ENCODE peak calls at places on chromosomes 7 and 10, in seven cellular contexts. J, M, Q, O, L, P and I are unnamed samples.

GRCh38 chr7:78605131-78605530 is 806.6 kb downstream of the PHTF2 start:
- DNase-seq in Q (no peak), P (no peak), J (no peak), O (no peak), M (no peak), L (no peak), I (no peak)

GRCh38 chr7:15555385-15555859 is 6.4 kb downstream of the AGMO start:
- DNase-seq in J (no peak), M (peak), O (no peak), Q (no peak), L (no peak), P (no peak), I (no peak)

GRCh38 chr10:109977382-109977806 is 30.4 kb upstream of the ADD3 start:
- DNase-seq in L (no peak), Q (peak), J (peak), O (no peak), P (no peak), M (no peak), I (no peak)

GRCh38 chr7:4073052-4073451 is 609.0 kb upstream of the FOXK1 start:
- DNase-seq in L (no peak), J (no peak), M (no peak), Q (no peak), O (no peak), P (no peak), I (no peak)

GRCh38 chr10:4111593-4111992 is 326.6 kb upstream of the KLF6 start:
- DNase-seq in P (no peak), J (no peak), M (peak), Q (no peak), O (no peak), L (no peak), I (no peak)

GRCh38 chr7:83918142-83918541 is 269.2 kb upstream of the SEMA3E start:
- DNase-seq in M (no peak), O (no peak), P (no peak), L (no peak), Q (no peak), J (no peak), I (no peak)

GRCh38 chr7:21137640-21138039 is 290.2 kb upstream of the SP4 start:
- DNase-seq in L (no peak), P (no peak), Q (no peak), J (no peak), O (no peak), M (no peak), I (no peak)

GRCh38 chr10:69367469-69367868 is 49.2 kb downstream of the TACR2 start:
- DNase-seq in L (no peak), O (no peak), Q (no peak), M (no peak), J (no peak), P (no peak), I (no peak)

GRCh38 chr10:89540550-89540949 is 5.2 kb upstream of the SLC16A12 start:
- DNase-seq in J (no peak), O (no peak), Q (no peak), P (no peak), L (no peak), M (no peak), I (no peak)

GRCh38 chr7:119720541-119720940 is 552.4 kb upstream of the KCND2 start:
- DNase-seq in P (no peak), J (no peak), L (no peak), M (peak), O (no peak), Q (no peak), I (no peak)

GRCh38 chr7:110480964-110481363 is 610.0 kb upstream of the LRRN3 start:
- DNase-seq in L (no peak), P (no peak), Q (no peak), J (no peak), O (no peak), M (no peak), I (no peak)

GRCh38 chr7:36746347-36746746 is 22.1 kb upstream of the AOAH start:
- DNase-seq in J (no peak), L (no peak), M (no peak), O (no peak), Q (no peak), P (no peak), I (no peak)

GRCh38 chr10:94108200-94108599 is 114.5 kb downstream of the PLCE1 start:
- DNase-seq in J (no peak), O (no peak), Q (no peak), M (no peak), P (no peak), L (no peak), I (no peak)

GRCh38 chr10:71548494-71548846 is 151.8 kb downstream of the CDH23 start:
- DNase-seq in P (peak), L (no peak), O (no peak), Q (no peak), J (no peak), M (no peak), I (peak)

GRCh38 chr10:88196298-88196697 is 332.9 kb downstream of the PTEN start:
- DNase-seq in Q (no peak), P (no peak), M (no peak), L (no peak), J (no peak), O (no peak), I (no peak)

GRCh38 chr7:63521-64021 is 128.8 kb upstream of the FAM20C start:
- DNase-seq in J (no peak), P (no peak), O (peak), M (no peak), Q (no peak), L (peak), I (no peak)

GRCh38 chr10:102230264-102230860 is 4.3 kb downstream of the ELOVL3 start:
- DNase-seq in J (peak), P (peak), L (peak), Q (no peak), M (peak), O (no peak), I (no peak)

GRCh38 chr7:98223898-98224700 is 12.9 kb downstream of the BHLHA15 start:
- DNase-seq in L (peak), Q (no peak), P (no peak), M (no peak), O (no peak), J (peak), I (no peak)

GRCh38 chr10:18659784-18660561 is 742 bp downstream of the ARL5B start:
- DNase-seq in P (peak), M (no peak), L (no peak), Q (no peak), O (no peak), J (no peak), I (peak)

GRCh38 chr10:67629461-67629971 is 66.5 kb downstream of the CTNNA3 start:
- DNase-seq in L (no peak), P (peak), J (no peak), Q (no peak), O (no peak), M (peak), I (no peak)

GRCh38 chr7:17136156-17136555 is 162.3 kb upstream of the AHR start:
- DNase-seq in Q (no peak), O (no peak), P (no peak), J (no peak), M (no peak), L (no peak), I (no peak)

GRCh38 chr10:118590334-118590733 is 5.1 kb downstream of the PRLHR start:
- DNase-seq in M (no peak), Q (no peak), L (no peak), J (no peak), P (no peak), O (no peak), I (no peak)

GRCh38 chr10:1374501-1374900 is 318.3 kb downstream of the WDR37 start:
- DNase-seq in M (no peak), O (no peak), Q (no peak), J (no peak), P (no peak), L (no peak), I (no peak)

GRCh38 chr10:1163204-1163660 is 107.0 kb downstream of the WDR37 start:
- DNase-seq in J (peak), L (peak), M (no peak), O (no peak), Q (peak), P (no peak), I (no peak)

GRCh38 chr10:31751401-31752080 is 177.1 kb downstream of the ARHGAP12 start:
- DNase-seq in M (no peak), Q (peak), J (no peak), L (no peak), O (no peak), P (no peak), I (no peak)

DNA sequence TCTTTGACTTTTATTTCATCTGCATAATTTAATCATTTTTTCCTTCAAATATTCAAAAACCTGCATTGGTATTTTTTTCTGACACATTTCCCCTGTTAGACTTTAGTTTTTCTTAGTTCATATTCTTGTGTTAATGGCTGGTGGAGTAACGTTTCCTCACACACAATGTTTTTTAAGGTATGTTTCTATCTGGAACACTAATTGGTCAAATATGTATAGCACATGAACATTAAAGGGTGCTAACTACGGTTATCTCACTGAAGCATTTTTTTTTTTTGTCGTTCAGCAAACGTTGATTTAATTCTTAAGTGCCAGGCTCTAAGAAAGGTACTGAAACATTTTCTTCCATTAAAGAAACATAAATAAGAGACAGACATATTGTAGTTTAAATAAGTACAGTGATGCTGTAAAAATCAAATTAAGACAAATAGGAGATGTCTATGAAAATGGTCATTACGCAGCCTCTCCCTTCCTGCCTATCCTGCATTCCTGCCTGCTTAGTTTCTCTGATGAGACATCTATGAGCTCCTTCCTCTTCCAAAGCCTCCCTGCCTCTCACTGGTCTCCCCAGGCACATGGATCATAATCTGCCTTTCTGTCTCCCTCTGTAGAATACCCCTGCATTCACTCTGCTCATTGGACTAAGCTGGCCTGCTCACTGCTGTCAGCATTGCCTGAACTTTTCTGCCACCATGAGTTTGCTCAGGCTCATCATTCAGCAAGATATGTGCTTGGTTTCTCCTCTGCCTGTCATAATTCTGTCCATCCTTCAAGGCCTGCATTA is 87.9 kb downstream of the PTPRZ1 start:
- DNase-seq in Q (no peak), O (no peak), P (no peak), J (no peak), M (peak), L (no peak), I (no peak)
- TF ChIP-seq CTCF in Q (no peak), O (no peak), P (no peak), J (no peak), M (no peak), L (no peak), I (no peak)

GRCh38 chr7:105589221-105590077 is 8.2 kb upstream of the EFCAB10 start:
- DNase-seq in Q (peak), P (peak), M (peak), L (no peak), O (no peak), J (no peak), I (peak)

GRCh38 chr7:105596866-105597265 is 15.6 kb upstream of the EFCAB10 start:
- DNase-seq in P (no peak), L (no peak), Q (no peak), J (no peak), O (no peak), M (no peak), I (no peak)

GRCh38 chr7:105591522-105591921 is 10.2 kb upstream of the EFCAB10 start:
- DNase-seq in O (no peak), L (no peak), J (no peak), M (peak), P (no peak), Q (no peak), I (no peak)

GRCh38 chr7:105590793-105591192 is 9.5 kb upstream of the EFCAB10 start:
- DNase-seq in Q (no peak), J (no peak), M (no peak), P (no peak), L (no peak), O (no peak), I (no peak)

DNA sequence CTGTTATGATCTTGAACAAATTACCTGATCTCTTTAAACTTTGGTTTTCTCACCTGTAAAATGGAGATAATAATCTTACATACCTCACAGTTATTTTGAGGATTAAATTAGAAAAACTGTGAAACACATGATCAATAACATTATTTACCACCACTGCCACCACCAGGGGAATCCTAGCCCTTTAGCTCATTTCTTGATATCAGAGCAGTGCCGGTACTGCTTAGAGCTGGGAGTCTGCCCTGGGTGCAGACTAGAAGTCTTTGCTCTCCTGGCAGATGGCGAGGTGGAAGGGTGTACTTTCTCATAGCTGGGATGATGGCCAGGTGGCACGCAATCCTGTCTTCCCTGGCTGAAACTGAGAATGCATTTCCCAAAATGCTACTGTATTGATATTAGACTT is 12.7 kb upstream of the EFCAB10 start:
- DNase-seq in O (no peak), P (peak), M (no peak), J (no peak), L (no peak), Q (no peak), I (no peak)
- TF ChIP-seq CTCF in O (no peak), P (no peak), M (no peak), J (no peak), L (no peak), Q (no peak), I (no peak)

GRCh38 chr10:27784272-27784671 is 38.7 kb upstream of the MKX start:
- DNase-seq in M (no peak), P (no peak), Q (no peak), J (no peak), L (no peak), O (no peak), I (no peak)

GRCh38 chr10:27779462-27779861 is 33.8 kb upstream of the MKX start:
- DNase-seq in L (no peak), M (no peak), Q (no peak), J (no peak), P (no peak), O (no peak), I (no peak)

GRCh38 chr10:27783660-27784059 is 38.0 kb upstream of the MKX start:
- DNase-seq in P (peak), O (no peak), L (no peak), Q (no peak), M (peak), J (no peak), I (no peak)
- TF ChIP-seq CTCF in P (peak), O (no peak), L (no peak), Q (peak), M (peak), J (no peak), I (no peak)

DNA sequence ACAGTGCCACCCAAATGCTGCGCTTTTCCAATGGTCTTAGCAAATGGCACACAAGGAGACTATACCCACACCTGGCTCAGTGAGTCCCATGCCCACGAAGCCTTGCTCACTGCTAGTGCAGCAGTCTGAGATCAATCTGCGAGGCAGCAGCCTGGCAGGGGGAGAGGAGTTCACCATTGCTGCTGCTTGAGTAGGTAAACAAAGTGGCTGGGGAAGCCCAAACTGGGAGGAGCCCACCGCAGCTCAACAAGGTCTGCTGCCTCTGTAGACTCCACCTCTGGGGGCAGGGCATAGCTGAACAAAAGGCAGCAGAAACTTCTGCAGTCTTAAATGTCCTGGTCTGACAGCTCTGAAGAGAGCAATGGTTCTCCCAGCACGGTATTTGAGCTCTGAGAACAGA is 891.2 kb downstream of the PCDH15 start:
- DNase-seq in Q (no peak), O (no peak), P (peak), J (no peak), M (no peak), L (no peak), I (no peak)
- TF ChIP-seq CTCF in Q (no peak), O (no peak), P (no peak), J (no peak), M (no peak), L (no peak), I (no peak)

GRCh38 chr10:49187044-49187484 is 1.1 kb downstream of the TMEM273 start:
- DNase-seq in M (peak), P (no peak), J (no peak), L (peak), Q (no peak), O (no peak), I (no peak)

GRCh38 chr10:49185213-49185612 is 3.0 kb downstream of the TMEM273 start:
- DNase-seq in Q (no peak), J (no peak), L (no peak), M (no peak), O (no peak), P (no peak), I (no peak)

GRCh38 chr10:49186613-49187012 is 1.6 kb downstream of the TMEM273 start:
- DNase-seq in J (no peak), M (no peak), Q (no peak), O (no peak), L (no peak), P (no peak), I (no peak)

GRCh38 chr10:49189422-49189821 is 1.2 kb upstream of the TMEM273 start:
- DNase-seq in O (no peak), P (no peak), L (peak), J (no peak), M (no peak), Q (no peak), I (no peak)

GRCh38 chr10:49187950-49188761 is at the start of gene TMEM273:
- DNase-seq in P (peak), J (peak), Q (peak), M (peak), O (no peak), L (peak), I (peak)
- TF ChIP-seq CTCF in P (no peak), J (peak), Q (no peak), M (no peak), O (no peak), L (no peak), I (no peak)

GRCh38 chr10:66586073-66586472 is 339.8 kb upstream of the LRRTM3 start:
- DNase-seq in L (no peak), P (no peak), M (no peak), J (no peak), O (no peak), Q (no peak), I (no peak)
- TF ChIP-seq CTCF in L (no peak), P (no peak), M (no peak), J (no peak), O (no peak), Q (no peak), I (no peak)

GRCh38 chr7:6340241-6340640 is 67.8 kb upstream of the CYTH3 start:
- DNase-seq in M (no peak), P (no peak), O (no peak), J (no peak), L (no peak), Q (no peak), I (no peak)

GRCh38 chr7:6344278-6344677 is 71.9 kb upstream of the CYTH3 start:
- DNase-seq in P (no peak), O (no peak), J (no peak), L (no peak), M (no peak), Q (no peak), I (no peak)

DNA sequence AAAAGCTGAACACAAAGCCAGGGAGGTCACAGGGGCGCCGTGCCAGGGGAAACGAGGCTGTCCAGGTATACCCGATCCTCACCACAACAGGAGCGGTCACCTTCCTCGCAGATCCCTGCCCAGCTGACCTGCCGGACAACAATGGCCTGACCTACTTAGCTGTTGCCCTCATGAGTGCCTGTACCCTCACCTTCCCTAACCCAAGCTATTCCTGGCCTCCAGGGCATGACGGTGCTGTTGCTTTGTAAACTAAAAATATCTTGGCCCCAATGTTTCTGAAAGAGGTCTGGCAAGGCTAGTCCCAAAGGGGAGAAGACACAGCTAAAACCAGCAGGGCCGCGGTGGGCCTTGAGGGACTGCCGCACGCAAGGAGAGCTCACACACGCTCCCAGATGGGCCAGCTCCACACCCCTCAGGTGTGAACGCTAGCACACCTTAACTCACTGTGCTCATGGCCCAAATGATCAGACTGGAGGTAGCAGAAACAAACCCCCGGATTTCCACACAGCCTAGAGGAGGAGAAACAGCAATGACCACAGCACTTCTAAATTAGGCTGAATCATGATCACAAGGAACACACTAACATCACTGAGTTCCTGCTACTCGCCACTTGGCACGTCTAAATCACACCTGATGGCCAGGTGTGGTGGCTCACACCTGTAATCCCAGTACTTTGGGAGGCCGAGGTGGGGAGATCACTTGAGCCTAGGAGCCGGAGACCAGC is 66.3 kb upstream of the CYTH3 start:
- DNase-seq in P (no peak), L (no peak), J (no peak), O (no peak), Q (no peak), M (no peak), I (no peak)
- TF ChIP-seq CTCF in P (no peak), L (no peak), J (no peak), O (no peak), Q (no peak), M (no peak), I (no peak)

GRCh38 chr7:94301024-94301588 is 93.6 kb upstream of the COL1A2 start:
- DNase-seq in O (peak), P (no peak), Q (peak), M (peak), L (no peak), J (no peak), I (no peak)
- TF ChIP-seq CTCF in O (no peak), P (no peak), Q (peak), M (no peak), L (no peak), J (no peak), I (no peak)

GRCh38 chr7:112211348-112211907 is 4.9 kb downstream of the ZNF277 start:
- DNase-seq in M (no peak), L (no peak), J (no peak), P (no peak), O (no peak), Q (no peak), I (no peak)
- TF ChIP-seq CTCF in M (no peak), L (no peak), J (no peak), P (no peak), O (no peak), Q (no peak), I (no peak)